ENCODE peak calls at places on chromosomes 7 and 10, in six cellular contexts. V is CD8-positive, alpha-beta T cell; A is GM23248; C is psoas muscle; M is stomach; S is breast epithelium. N is an unnamed sample. For H3K4me1, the result is how much of the 10 kb centered on the place peaks cover.

GRCh38 chr7:102006695-102007094 is 189.3 kb downstream of the CUX1 start:
- DNase-seq in V (no peak), A (no peak), C (no peak), M (no peak), S (no peak), N (no peak)

GRCh38 chr10:5976689-5977470 is 463 bp downstream of the IL15RA start:
- DNase-seq in V (peak), A (peak), C (peak), M (peak), S (no peak), N (no peak)

GRCh38 chr10:78552261-78552811 is 516.4 kb upstream of the ZMIZ1 start:
- DNase-seq in V (no peak), A (peak), C (peak), M (no peak), S (peak), N (no peak)

GRCh38 chr7:153193144-153193595 is 433.6 kb downstream of the ACTR3B start:
- DNase-seq in V (no peak), A (peak), C (no peak), M (no peak), S (no peak), N (peak)

GRCh38 chr7:129779602-129780256 is 168.2 kb downstream of the NRF1 start:
- DNase-seq in V (no peak), A (peak), C (no peak), M (peak), S (peak), N (peak)

GRCh38 chr10:17425584-17426262 is 28.7 kb downstream of the ST8SIA6 start:
- DNase-seq in V (peak), A (no peak), C (no peak), M (no peak), S (no peak), N (no peak)

GRCh38 chr10:15378569-15378968 is 7.5 kb upstream of the FAM171A1 start:
- DNase-seq in V (no peak), A (no peak), C (no peak), M (no peak), S (no peak), N (no peak)

GRCh38 chr7:138753611-138754010 is 44.2 kb upstream of the TMEM213 start:
- DNase-seq in V (no peak), A (no peak), C (no peak), M (no peak), S (no peak), N (no peak)

GRCh38 chr7:1033546-1034145 is 10.7 kb upstream of the GPR146 start:
- DNase-seq in V (peak), A (no peak), C (peak), M (no peak), S (no peak), N (no peak)

GRCh38 chr7:139341776-139342244 is 673 bp downstream of the FMC1 start:
- DNase-seq in V (no peak), A (no peak), C (no peak), M (no peak), S (no peak), N (no peak)

GRCh38 chr10:36451391-36451790 is 674.0 kb upstream of the ANKRD30A start:
- DNase-seq in V (no peak), A (peak), C (no peak), M (no peak), S (no peak), N (no peak)

GRCh38 chr7:156160811-156161210 is 348.5 kb upstream of the SHH start:
- DNase-seq in V (no peak), A (no peak), C (no peak), M (peak), S (no peak), N (peak)

GRCh38 chr10:75379234-75379724 is 22.3 kb downstream of the ZNF503 start:
- DNase-seq in V (no peak), A (no peak), C (no peak), M (no peak), S (no peak), N (no peak)

GRCh38 chr7:1059200-1060091 is 15.1 kb downstream of the GPR146 start:
- DNase-seq in V (no peak), A (peak), C (peak), M (peak), S (peak), N (peak)

GRCh38 chr7:41875513-41875912 is 172.6 kb upstream of the INHBA start:
- DNase-seq in V (no peak), A (no peak), C (no peak), M (no peak), S (no peak), N (no peak)

GRCh38 chr7:91632234-91632947 is 248.1 kb downstream of the MTERF1 start:
- DNase-seq in V (no peak), A (no peak), C (no peak), M (no peak), S (no peak), N (no peak)

GRCh38 chr7:27108390-27109127 is 6.1 kb upstream of the HOXA2 start:
- DNase-seq in V (peak), A (peak), C (peak), M (no peak), S (no peak), N (no peak)
- H3K27ac ChIP-seq in V (no peak), A (no peak), C (peak), M (peak), S (peak), N (no peak)

GRCh38 chr7:7607010-7607409 is 33.5 kb upstream of the UMAD1 start:
- DNase-seq in V (no peak), A (no peak), C (no peak), M (no peak), S (no peak), N (no peak)
- H3K4me1 ChIP-seq in V (under half), A (under half), C (under half), M (under half), S (under half), N (under half)

DNA sequence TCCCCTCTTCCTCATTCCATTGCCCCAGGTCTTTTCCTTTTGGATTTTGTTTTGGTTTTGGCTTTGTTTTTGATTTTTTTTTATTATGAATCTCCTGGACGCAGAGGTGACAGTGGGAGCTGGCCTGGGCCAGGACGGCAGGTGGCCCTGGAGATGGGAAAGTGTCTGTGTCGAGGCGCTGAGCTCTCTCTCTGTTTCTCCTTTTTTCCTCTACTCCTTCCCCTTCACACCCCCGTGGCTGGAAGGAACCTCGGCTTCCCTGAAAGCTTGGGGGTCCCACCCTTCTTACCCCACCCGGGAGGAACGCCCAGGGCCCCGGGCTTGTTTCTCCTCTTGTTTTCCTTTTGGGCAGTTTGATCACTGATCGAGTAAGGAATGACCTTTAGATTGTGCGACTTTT is 13.2 kb downstream of the TRIM8 start:
- DNase-seq in V (no peak), A (no peak), C (no peak), M (no peak), S (no peak), N (no peak)
- H3K27ac ChIP-seq in V (no peak), A (no peak), C (no peak), M (peak), S (peak), N (no peak)

DNA sequence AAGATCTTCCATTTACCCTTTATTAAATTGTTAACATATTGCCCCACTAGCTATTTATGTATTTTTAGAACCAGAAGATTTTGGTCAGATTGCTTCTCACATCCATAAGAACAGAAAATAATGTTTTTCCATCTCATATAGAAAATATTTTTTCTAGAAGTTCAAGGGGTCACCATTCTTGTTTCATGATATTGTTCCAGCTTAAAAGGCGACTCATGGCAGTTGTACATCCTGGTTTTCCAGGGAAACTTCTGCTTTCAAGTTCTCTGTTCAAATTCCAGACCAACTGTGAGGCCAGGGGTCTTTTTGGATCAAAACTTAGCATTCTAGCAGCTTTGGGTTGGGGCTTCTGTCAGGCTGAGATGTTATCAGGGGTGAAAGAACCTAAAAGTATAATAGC is 84.4 kb downstream of the LRRC4 start:
- DNase-seq in V (no peak), A (peak), C (no peak), M (no peak), S (no peak), N (no peak)
- H3K4me1 ChIP-seq in V (under half), A (under half), C (under half), M (under half), S (under half), N (under half)

DNA sequence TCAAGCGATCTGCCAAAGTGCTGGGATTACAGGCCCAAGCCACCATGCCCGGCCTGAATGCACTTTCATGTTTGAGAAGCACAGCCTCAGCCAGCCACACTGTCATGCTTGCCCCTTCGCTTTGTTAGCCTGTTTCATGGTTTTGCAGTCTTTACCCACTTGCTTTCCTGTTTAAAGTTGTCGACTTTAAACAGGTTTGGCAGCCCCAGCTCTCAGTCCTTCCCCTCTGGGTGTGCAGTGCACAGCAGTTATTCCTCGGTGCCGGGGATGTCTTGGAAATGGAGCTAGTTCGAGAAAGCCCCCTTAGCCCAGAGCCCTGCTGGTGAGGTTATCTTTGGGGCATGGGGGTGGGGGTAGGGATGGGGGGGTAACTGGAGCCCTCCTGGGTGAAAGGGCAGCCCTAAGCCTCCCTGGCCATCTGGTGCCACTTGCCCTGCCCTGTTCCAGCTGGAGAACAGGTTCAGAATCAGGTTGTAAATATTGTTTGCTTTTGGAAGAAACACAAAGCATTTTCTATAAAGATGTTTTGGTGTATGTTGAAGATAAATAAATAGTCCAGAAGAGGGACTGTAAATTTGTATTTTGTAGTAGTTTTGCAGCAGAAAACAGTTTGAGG is 14.8 kb downstream of the TSPAN14 start:
- DNase-seq in V (peak), A (no peak), C (no peak), M (no peak), S (no peak), N (no peak)
- H3K27ac ChIP-seq in V (peak), A (no peak), C (no peak), M (peak), S (peak), N (no peak)

N was measured in SJCRH30.